ENCODE peak calls at places on chromosome 16, in eight cellular contexts. One of them, this sample, is unnamed.

GRCh38 chr16:85045077-85045476 is 17.5 kb downstream of the KIAA0513 start:
- DNase-seq in stimulated activated CD8-positive, alpha-beta memory T cell treated with anti-CD3 and anti-CD28 coated beads, Interleukin-15, amount 100 ng/mL, for 4 hours: no peak
- DNase-seq in activated naive CD4-positive, alpha-beta T cell treated with anti-CD3 and anti-CD28 coated beads, Interleukin-2, amount 50 U/mL, for 16 hours: no peak
- DNase-seq in naive thymus-derived CD8-positive, alpha-beta T cell: no peak
- DNase-seq in fibroblast of the aortic adventitia: no peak
- DNase-seq in cerebellum: no peak
- DNase-seq in ecto neural progenitor cell: no peak
- DNase-seq in activated CD8-positive, alpha-beta memory T cell treated with anti-CD3 and anti-CD28 coated beads, Interleukin-2, amount 50 U/mL, for 4 hours: no peak
- DNase-seq in this sample: no peak

GRCh38 chr16:11705311-11705710 is 37.1 kb downstream of the SNN start:
- DNase-seq in ecto neural progenitor cell: no peak
- DNase-seq in naive thymus-derived CD8-positive, alpha-beta T cell: no peak
- DNase-seq in activated CD8-positive, alpha-beta memory T cell treated with anti-CD3 and anti-CD28 coated beads, Interleukin-2, amount 50 U/mL, for 4 hours: no peak
- DNase-seq in cerebellum: no peak
- DNase-seq in activated naive CD4-positive, alpha-beta T cell treated with anti-CD3 and anti-CD28 coated beads, Interleukin-2, amount 50 U/mL, for 16 hours: no peak
- DNase-seq in fibroblast of the aortic adventitia: no peak
- DNase-seq in stimulated activated CD8-positive, alpha-beta memory T cell treated with anti-CD3 and anti-CD28 coated beads, Interleukin-15, amount 100 ng/mL, for 4 hours: no peak
- DNase-seq in this sample: no peak

GRCh38 chr16:19168173-19169080 is at the start of gene SYT17:
- DNase-seq in cerebellum: no peak
- DNase-seq in stimulated activated CD8-positive, alpha-beta memory T cell treated with anti-CD3 and anti-CD28 coated beads, Interleukin-15, amount 100 ng/mL, for 4 hours: no peak
- DNase-seq in fibroblast of the aortic adventitia: no peak
- DNase-seq in activated naive CD4-positive, alpha-beta T cell treated with anti-CD3 and anti-CD28 coated beads, Interleukin-2, amount 50 U/mL, for 16 hours: no peak
- DNase-seq in ecto neural progenitor cell: peak
- DNase-seq in activated CD8-positive, alpha-beta memory T cell treated with anti-CD3 and anti-CD28 coated beads, Interleukin-2, amount 50 U/mL, for 4 hours: no peak
- DNase-seq in naive thymus-derived CD8-positive, alpha-beta T cell: no peak
- DNase-seq in this sample: peak

GRCh38 chr16:48608452-48608851 is 1.5 kb downstream of the N4BP1 start:
- DNase-seq in naive thymus-derived CD8-positive, alpha-beta T cell: peak
- DNase-seq in activated CD8-positive, alpha-beta memory T cell treated with anti-CD3 and anti-CD28 coated beads, Interleukin-2, amount 50 U/mL, for 4 hours: no peak
- DNase-seq in cerebellum: no peak
- DNase-seq in stimulated activated CD8-positive, alpha-beta memory T cell treated with anti-CD3 and anti-CD28 coated beads, Interleukin-15, amount 100 ng/mL, for 4 hours: no peak
- DNase-seq in fibroblast of the aortic adventitia: no peak
- DNase-seq in ecto neural progenitor cell: no peak
- DNase-seq in activated naive CD4-positive, alpha-beta T cell treated with anti-CD3 and anti-CD28 coated beads, Interleukin-2, amount 50 U/mL, for 16 hours: no peak
- DNase-seq in this sample: no peak

GRCh38 chr16:89506113-89506504 is 2.1 kb upstream of the SPG7 start:
- DNase-seq in stimulated activated CD8-positive, alpha-beta memory T cell treated with anti-CD3 and anti-CD28 coated beads, Interleukin-15, amount 100 ng/mL, for 4 hours: no peak
- DNase-seq in ecto neural progenitor cell: no peak
- DNase-seq in activated naive CD4-positive, alpha-beta T cell treated with anti-CD3 and anti-CD28 coated beads, Interleukin-2, amount 50 U/mL, for 16 hours: no peak
- DNase-seq in activated CD8-positive, alpha-beta memory T cell treated with anti-CD3 and anti-CD28 coated beads, Interleukin-2, amount 50 U/mL, for 4 hours: no peak
- DNase-seq in naive thymus-derived CD8-positive, alpha-beta T cell: no peak
- DNase-seq in fibroblast of the aortic adventitia: peak
- DNase-seq in cerebellum: no peak
- DNase-seq in this sample: no peak

GRCh38 chr16:318628-319027 is 33.9 kb downstream of the AXIN1 start:
- DNase-seq in naive thymus-derived CD8-positive, alpha-beta T cell: no peak
- DNase-seq in cerebellum: no peak
- DNase-seq in ecto neural progenitor cell: peak
- DNase-seq in stimulated activated CD8-positive, alpha-beta memory T cell treated with anti-CD3 and anti-CD28 coated beads, Interleukin-15, amount 100 ng/mL, for 4 hours: no peak
- DNase-seq in activated CD8-positive, alpha-beta memory T cell treated with anti-CD3 and anti-CD28 coated beads, Interleukin-2, amount 50 U/mL, for 4 hours: no peak
- DNase-seq in fibroblast of the aortic adventitia: no peak
- DNase-seq in activated naive CD4-positive, alpha-beta T cell treated with anti-CD3 and anti-CD28 coated beads, Interleukin-2, amount 50 U/mL, for 16 hours: no peak
- DNase-seq in this sample: no peak

GRCh38 chr16:16915771-16916170 is 536.8 kb downstream of the NPIPA7 start:
- DNase-seq in activated naive CD4-positive, alpha-beta T cell treated with anti-CD3 and anti-CD28 coated beads, Interleukin-2, amount 50 U/mL, for 16 hours: no peak
- DNase-seq in stimulated activated CD8-positive, alpha-beta memory T cell treated with anti-CD3 and anti-CD28 coated beads, Interleukin-15, amount 100 ng/mL, for 4 hours: no peak
- DNase-seq in activated CD8-positive, alpha-beta memory T cell treated with anti-CD3 and anti-CD28 coated beads, Interleukin-2, amount 50 U/mL, for 4 hours: no peak
- DNase-seq in cerebellum: no peak
- DNase-seq in fibroblast of the aortic adventitia: no peak
- DNase-seq in naive thymus-derived CD8-positive, alpha-beta T cell: no peak
- DNase-seq in ecto neural progenitor cell: no peak
- DNase-seq in this sample: no peak

GRCh38 chr16:51556694-51557327 is 405.7 kb upstream of the SALL1 start:
- DNase-seq in cerebellum: no peak
- DNase-seq in naive thymus-derived CD8-positive, alpha-beta T cell: no peak
- DNase-seq in ecto neural progenitor cell: no peak
- DNase-seq in stimulated activated CD8-positive, alpha-beta memory T cell treated with anti-CD3 and anti-CD28 coated beads, Interleukin-15, amount 100 ng/mL, for 4 hours: no peak
- DNase-seq in fibroblast of the aortic adventitia: peak
- DNase-seq in activated naive CD4-positive, alpha-beta T cell treated with anti-CD3 and anti-CD28 coated beads, Interleukin-2, amount 50 U/mL, for 16 hours: no peak
- DNase-seq in activated CD8-positive, alpha-beta memory T cell treated with anti-CD3 and anti-CD28 coated beads, Interleukin-2, amount 50 U/mL, for 4 hours: no peak
- DNase-seq in this sample: no peak

GRCh38 chr16:27639588-27640276 is 89.8 kb downstream of the KATNIP start:
- DNase-seq in stimulated activated CD8-positive, alpha-beta memory T cell treated with anti-CD3 and anti-CD28 coated beads, Interleukin-15, amount 100 ng/mL, for 4 hours: no peak
- DNase-seq in activated naive CD4-positive, alpha-beta T cell treated with anti-CD3 and anti-CD28 coated beads, Interleukin-2, amount 50 U/mL, for 16 hours: no peak
- DNase-seq in cerebellum: peak
- DNase-seq in naive thymus-derived CD8-positive, alpha-beta T cell: peak
- DNase-seq in fibroblast of the aortic adventitia: peak
- DNase-seq in ecto neural progenitor cell: peak
- DNase-seq in activated CD8-positive, alpha-beta memory T cell treated with anti-CD3 and anti-CD28 coated beads, Interleukin-2, amount 50 U/mL, for 4 hours: no peak
- DNase-seq in this sample: peak

GRCh38 chr16:77385481-77385880 is 49.4 kb downstream of the ADAMTS18 start:
- DNase-seq in naive thymus-derived CD8-positive, alpha-beta T cell: no peak
- DNase-seq in ecto neural progenitor cell: no peak
- DNase-seq in stimulated activated CD8-positive, alpha-beta memory T cell treated with anti-CD3 and anti-CD28 coated beads, Interleukin-15, amount 100 ng/mL, for 4 hours: no peak
- DNase-seq in activated naive CD4-positive, alpha-beta T cell treated with anti-CD3 and anti-CD28 coated beads, Interleukin-2, amount 50 U/mL, for 16 hours: no peak
- DNase-seq in cerebellum: no peak
- DNase-seq in activated CD8-positive, alpha-beta memory T cell treated with anti-CD3 and anti-CD28 coated beads, Interleukin-2, amount 50 U/mL, for 4 hours: no peak
- DNase-seq in fibroblast of the aortic adventitia: peak
- DNase-seq in this sample: no peak

GRCh38 chr16:85573696-85574641 is 39.2 kb upstream of the GSE1 start:
- DNase-seq in activated CD8-positive, alpha-beta memory T cell treated with anti-CD3 and anti-CD28 coated beads, Interleukin-2, amount 50 U/mL, for 4 hours: no peak
- DNase-seq in cerebellum: peak
- DNase-seq in activated naive CD4-positive, alpha-beta T cell treated with anti-CD3 and anti-CD28 coated beads, Interleukin-2, amount 50 U/mL, for 16 hours: no peak
- DNase-seq in fibroblast of the aortic adventitia: peak
- DNase-seq in ecto neural progenitor cell: no peak
- DNase-seq in naive thymus-derived CD8-positive, alpha-beta T cell: no peak
- DNase-seq in stimulated activated CD8-positive, alpha-beta memory T cell treated with anti-CD3 and anti-CD28 coated beads, Interleukin-15, amount 100 ng/mL, for 4 hours: no peak
- DNase-seq in this sample: no peak

GRCh38 chr16:84893849-84894599 is 74.2 kb downstream of the CRISPLD2 start:
- DNase-seq in cerebellum: no peak
- DNase-seq in naive thymus-derived CD8-positive, alpha-beta T cell: no peak
- DNase-seq in fibroblast of the aortic adventitia: no peak
- DNase-seq in activated CD8-positive, alpha-beta memory T cell treated with anti-CD3 and anti-CD28 coated beads, Interleukin-2, amount 50 U/mL, for 4 hours: no peak
- DNase-seq in stimulated activated CD8-positive, alpha-beta memory T cell treated with anti-CD3 and anti-CD28 coated beads, Interleukin-15, amount 100 ng/mL, for 4 hours: no peak
- DNase-seq in activated naive CD4-positive, alpha-beta T cell treated with anti-CD3 and anti-CD28 coated beads, Interleukin-2, amount 50 U/mL, for 16 hours: no peak
- DNase-seq in ecto neural progenitor cell: no peak
- DNase-seq in this sample: no peak

GRCh38 chr16:2008009-2008526 is 1.6 kb downstream of the ZNF598 start:
- DNase-seq in cerebellum: no peak
- DNase-seq in stimulated activated CD8-positive, alpha-beta memory T cell treated with anti-CD3 and anti-CD28 coated beads, Interleukin-15, amount 100 ng/mL, for 4 hours: no peak
- DNase-seq in fibroblast of the aortic adventitia: peak
- DNase-seq in activated CD8-positive, alpha-beta memory T cell treated with anti-CD3 and anti-CD28 coated beads, Interleukin-2, amount 50 U/mL, for 4 hours: no peak
- DNase-seq in activated naive CD4-positive, alpha-beta T cell treated with anti-CD3 and anti-CD28 coated beads, Interleukin-2, amount 50 U/mL, for 16 hours: no peak
- DNase-seq in naive thymus-derived CD8-positive, alpha-beta T cell: no peak
- DNase-seq in ecto neural progenitor cell: no peak
- DNase-seq in this sample: no peak

GRCh38 chr16:1276580-1276878 is 20.7 kb downstream of the TPSD1 start:
- DNase-seq in activated naive CD4-positive, alpha-beta T cell treated with anti-CD3 and anti-CD28 coated beads, Interleukin-2, amount 50 U/mL, for 16 hours: no peak
- DNase-seq in naive thymus-derived CD8-positive, alpha-beta T cell: no peak
- DNase-seq in cerebellum: no peak
- DNase-seq in fibroblast of the aortic adventitia: no peak
- DNase-seq in activated CD8-positive, alpha-beta memory T cell treated with anti-CD3 and anti-CD28 coated beads, Interleukin-2, amount 50 U/mL, for 4 hours: no peak
- DNase-seq in ecto neural progenitor cell: no peak
- DNase-seq in stimulated activated CD8-positive, alpha-beta memory T cell treated with anti-CD3 and anti-CD28 coated beads, Interleukin-15, amount 100 ng/mL, for 4 hours: no peak
- DNase-seq in this sample: no peak

GRCh38 chr16:20916289-20916688 is 15.7 kb downstream of the LYRM1 start:
- DNase-seq in fibroblast of the aortic adventitia: no peak
- DNase-seq in naive thymus-derived CD8-positive, alpha-beta T cell: no peak
- DNase-seq in stimulated activated CD8-positive, alpha-beta memory T cell treated with anti-CD3 and anti-CD28 coated beads, Interleukin-15, amount 100 ng/mL, for 4 hours: no peak
- DNase-seq in activated CD8-positive, alpha-beta memory T cell treated with anti-CD3 and anti-CD28 coated beads, Interleukin-2, amount 50 U/mL, for 4 hours: no peak
- DNase-seq in ecto neural progenitor cell: no peak
- DNase-seq in cerebellum: no peak
- DNase-seq in activated naive CD4-positive, alpha-beta T cell treated with anti-CD3 and anti-CD28 coated beads, Interleukin-2, amount 50 U/mL, for 16 hours: no peak
- DNase-seq in this sample: no peak

GRCh38 chr16:24419709-24420108 is 119.7 kb upstream of the RBBP6 start:
- DNase-seq in stimulated activated CD8-positive, alpha-beta memory T cell treated with anti-CD3 and anti-CD28 coated beads, Interleukin-15, amount 100 ng/mL, for 4 hours: no peak
- DNase-seq in activated naive CD4-positive, alpha-beta T cell treated with anti-CD3 and anti-CD28 coated beads, Interleukin-2, amount 50 U/mL, for 16 hours: no peak
- DNase-seq in ecto neural progenitor cell: no peak
- DNase-seq in fibroblast of the aortic adventitia: no peak
- DNase-seq in naive thymus-derived CD8-positive, alpha-beta T cell: no peak
- DNase-seq in activated CD8-positive, alpha-beta memory T cell treated with anti-CD3 and anti-CD28 coated beads, Interleukin-2, amount 50 U/mL, for 4 hours: no peak
- DNase-seq in cerebellum: no peak
- DNase-seq in this sample: no peak

GRCh38 chr16:66030036-66030435 is 336.5 kb upstream of the CDH5 start:
- DNase-seq in fibroblast of the aortic adventitia: peak
- DNase-seq in naive thymus-derived CD8-positive, alpha-beta T cell: no peak
- DNase-seq in stimulated activated CD8-positive, alpha-beta memory T cell treated with anti-CD3 and anti-CD28 coated beads, Interleukin-15, amount 100 ng/mL, for 4 hours: no peak
- DNase-seq in activated CD8-positive, alpha-beta memory T cell treated with anti-CD3 and anti-CD28 coated beads, Interleukin-2, amount 50 U/mL, for 4 hours: no peak
- DNase-seq in activated naive CD4-positive, alpha-beta T cell treated with anti-CD3 and anti-CD28 coated beads, Interleukin-2, amount 50 U/mL, for 16 hours: no peak
- DNase-seq in cerebellum: no peak
- DNase-seq in ecto neural progenitor cell: no peak
- DNase-seq in this sample: no peak

GRCh38 chr16:75262104-75262799 is 10.8 kb upstream of the BCAR1 start:
- DNase-seq in activated CD8-positive, alpha-beta memory T cell treated with anti-CD3 and anti-CD28 coated beads, Interleukin-2, amount 50 U/mL, for 4 hours: no peak
- DNase-seq in cerebellum: peak
- DNase-seq in ecto neural progenitor cell: no peak
- DNase-seq in naive thymus-derived CD8-positive, alpha-beta T cell: no peak
- DNase-seq in activated naive CD4-positive, alpha-beta T cell treated with anti-CD3 and anti-CD28 coated beads, Interleukin-2, amount 50 U/mL, for 16 hours: no peak
- DNase-seq in fibroblast of the aortic adventitia: peak
- DNase-seq in stimulated activated CD8-positive, alpha-beta memory T cell treated with anti-CD3 and anti-CD28 coated beads, Interleukin-15, amount 100 ng/mL, for 4 hours: no peak
- DNase-seq in this sample: no peak

GRCh38 chr16:20747030-20747816 is 5.6 kb upstream of the THUMPD1 start:
- DNase-seq in stimulated activated CD8-positive, alpha-beta memory T cell treated with anti-CD3 and anti-CD28 coated beads, Interleukin-15, amount 100 ng/mL, for 4 hours: no peak
- DNase-seq in ecto neural progenitor cell: no peak
- DNase-seq in activated CD8-positive, alpha-beta memory T cell treated with anti-CD3 and anti-CD28 coated beads, Interleukin-2, amount 50 U/mL, for 4 hours: no peak
- DNase-seq in naive thymus-derived CD8-positive, alpha-beta T cell: no peak
- DNase-seq in fibroblast of the aortic adventitia: no peak
- DNase-seq in activated naive CD4-positive, alpha-beta T cell treated with anti-CD3 and anti-CD28 coated beads, Interleukin-2, amount 50 U/mL, for 16 hours: no peak
- DNase-seq in cerebellum: no peak
- DNase-seq in this sample: no peak

GRCh38 chr16:72277749-72278148 is 105.8 kb upstream of the PMFBP1 start:
- DNase-seq in stimulated activated CD8-positive, alpha-beta memory T cell treated with anti-CD3 and anti-CD28 coated beads, Interleukin-15, amount 100 ng/mL, for 4 hours: no peak
- DNase-seq in activated naive CD4-positive, alpha-beta T cell treated with anti-CD3 and anti-CD28 coated beads, Interleukin-2, amount 50 U/mL, for 16 hours: no peak
- DNase-seq in naive thymus-derived CD8-positive, alpha-beta T cell: no peak
- DNase-seq in activated CD8-positive, alpha-beta memory T cell treated with anti-CD3 and anti-CD28 coated beads, Interleukin-2, amount 50 U/mL, for 4 hours: no peak
- DNase-seq in cerebellum: no peak
- DNase-seq in ecto neural progenitor cell: no peak
- DNase-seq in fibroblast of the aortic adventitia: no peak
- DNase-seq in this sample: no peak

GRCh38 chr16:49458221-49458620 is 84.6 kb downstream of the C16orf78 start:
- DNase-seq in naive thymus-derived CD8-positive, alpha-beta T cell: no peak
- DNase-seq in cerebellum: no peak
- DNase-seq in activated CD8-positive, alpha-beta memory T cell treated with anti-CD3 and anti-CD28 coated beads, Interleukin-2, amount 50 U/mL, for 4 hours: no peak
- DNase-seq in activated naive CD4-positive, alpha-beta T cell treated with anti-CD3 and anti-CD28 coated beads, Interleukin-2, amount 50 U/mL, for 16 hours: no peak
- DNase-seq in ecto neural progenitor cell: peak
- DNase-seq in stimulated activated CD8-positive, alpha-beta memory T cell treated with anti-CD3 and anti-CD28 coated beads, Interleukin-15, amount 100 ng/mL, for 4 hours: no peak
- DNase-seq in fibroblast of the aortic adventitia: no peak
- DNase-seq in this sample: no peak

GRCh38 chr16:26599786-26600107 is 467.0 kb upstream of the C16orf82 start:
- DNase-seq in activated naive CD4-positive, alpha-beta T cell treated with anti-CD3 and anti-CD28 coated beads, Interleukin-2, amount 50 U/mL, for 16 hours: no peak
- DNase-seq in activated CD8-positive, alpha-beta memory T cell treated with anti-CD3 and anti-CD28 coated beads, Interleukin-2, amount 50 U/mL, for 4 hours: no peak
- DNase-seq in cerebellum: no peak
- DNase-seq in stimulated activated CD8-positive, alpha-beta memory T cell treated with anti-CD3 and anti-CD28 coated beads, Interleukin-15, amount 100 ng/mL, for 4 hours: no peak
- DNase-seq in fibroblast of the aortic adventitia: no peak
- DNase-seq in ecto neural progenitor cell: no peak
- DNase-seq in naive thymus-derived CD8-positive, alpha-beta T cell: no peak
- DNase-seq in this sample: no peak

GRCh38 chr16:56382901-56383355 is 42.4 kb downstream of the AMFR start:
- DNase-seq in naive thymus-derived CD8-positive, alpha-beta T cell: no peak
- DNase-seq in cerebellum: no peak
- DNase-seq in stimulated activated CD8-positive, alpha-beta memory T cell treated with anti-CD3 and anti-CD28 coated beads, Interleukin-15, amount 100 ng/mL, for 4 hours: no peak
- DNase-seq in ecto neural progenitor cell: no peak
- DNase-seq in activated naive CD4-positive, alpha-beta T cell treated with anti-CD3 and anti-CD28 coated beads, Interleukin-2, amount 50 U/mL, for 16 hours: no peak
- DNase-seq in activated CD8-positive, alpha-beta memory T cell treated with anti-CD3 and anti-CD28 coated beads, Interleukin-2, amount 50 U/mL, for 4 hours: no peak
- DNase-seq in fibroblast of the aortic adventitia: peak
- DNase-seq in this sample: no peak

GRCh38 chr16:23485841-23486240 is 24.5 kb downstream of the GGA2 start:
- DNase-seq in ecto neural progenitor cell: no peak
- DNase-seq in stimulated activated CD8-positive, alpha-beta memory T cell treated with anti-CD3 and anti-CD28 coated beads, Interleukin-15, amount 100 ng/mL, for 4 hours: no peak
- DNase-seq in cerebellum: no peak
- DNase-seq in activated naive CD4-positive, alpha-beta T cell treated with anti-CD3 and anti-CD28 coated beads, Interleukin-2, amount 50 U/mL, for 16 hours: no peak
- DNase-seq in activated CD8-positive, alpha-beta memory T cell treated with anti-CD3 and anti-CD28 coated beads, Interleukin-2, amount 50 U/mL, for 4 hours: no peak
- DNase-seq in fibroblast of the aortic adventitia: no peak
- DNase-seq in naive thymus-derived CD8-positive, alpha-beta T cell: no peak
- DNase-seq in this sample: no peak

GRCh38 chr16:8931864-8932263 is 31.8 kb downstream of the USP7 start:
- DNase-seq in fibroblast of the aortic adventitia: peak
- DNase-seq in ecto neural progenitor cell: peak
- DNase-seq in activated CD8-positive, alpha-beta memory T cell treated with anti-CD3 and anti-CD28 coated beads, Interleukin-2, amount 50 U/mL, for 4 hours: peak
- DNase-seq in cerebellum: no peak
- DNase-seq in activated naive CD4-positive, alpha-beta T cell treated with anti-CD3 and anti-CD28 coated beads, Interleukin-2, amount 50 U/mL, for 16 hours: peak
- DNase-seq in stimulated activated CD8-positive, alpha-beta memory T cell treated with anti-CD3 and anti-CD28 coated beads, Interleukin-15, amount 100 ng/mL, for 4 hours: no peak
- DNase-seq in naive thymus-derived CD8-positive, alpha-beta T cell: peak
- DNase-seq in this sample: no peak

GRCh38 chr16:27840311-27841060 is 223.0 kb downstream of the GSG1L start:
- DNase-seq in stimulated activated CD8-positive, alpha-beta memory T cell treated with anti-CD3 and anti-CD28 coated beads, Interleukin-15, amount 100 ng/mL, for 4 hours: no peak
- DNase-seq in cerebellum: no peak
- DNase-seq in activated naive CD4-positive, alpha-beta T cell treated with anti-CD3 and anti-CD28 coated beads, Interleukin-2, amount 50 U/mL, for 16 hours: no peak
- DNase-seq in naive thymus-derived CD8-positive, alpha-beta T cell: no peak
- DNase-seq in activated CD8-positive, alpha-beta memory T cell treated with anti-CD3 and anti-CD28 coated beads, Interleukin-2, amount 50 U/mL, for 4 hours: no peak
- DNase-seq in ecto neural progenitor cell: peak
- DNase-seq in fibroblast of the aortic adventitia: no peak
- DNase-seq in this sample: no peak

GRCh38 chr16:11047057-11047456 is 102.7 kb downstream of the CLEC16A start:
- DNase-seq in activated CD8-positive, alpha-beta memory T cell treated with anti-CD3 and anti-CD28 coated beads, Interleukin-2, amount 50 U/mL, for 4 hours: no peak
- DNase-seq in naive thymus-derived CD8-positive, alpha-beta T cell: no peak
- DNase-seq in stimulated activated CD8-positive, alpha-beta memory T cell treated with anti-CD3 and anti-CD28 coated beads, Interleukin-15, amount 100 ng/mL, for 4 hours: no peak
- DNase-seq in fibroblast of the aortic adventitia: peak
- DNase-seq in activated naive CD4-positive, alpha-beta T cell treated with anti-CD3 and anti-CD28 coated beads, Interleukin-2, amount 50 U/mL, for 16 hours: no peak
- DNase-seq in cerebellum: no peak
- DNase-seq in ecto neural progenitor cell: no peak
- DNase-seq in this sample: no peak

GRCh38 chr16:89687092-89687940 is 827 bp downstream of the CDK10 start:
- DNase-seq in naive thymus-derived CD8-positive, alpha-beta T cell: no peak
- DNase-seq in cerebellum: no peak
- DNase-seq in ecto neural progenitor cell: no peak
- DNase-seq in activated CD8-positive, alpha-beta memory T cell treated with anti-CD3 and anti-CD28 coated beads, Interleukin-2, amount 50 U/mL, for 4 hours: no peak
- DNase-seq in stimulated activated CD8-positive, alpha-beta memory T cell treated with anti-CD3 and anti-CD28 coated beads, Interleukin-15, amount 100 ng/mL, for 4 hours: no peak
- DNase-seq in activated naive CD4-positive, alpha-beta T cell treated with anti-CD3 and anti-CD28 coated beads, Interleukin-2, amount 50 U/mL, for 16 hours: no peak
- DNase-seq in fibroblast of the aortic adventitia: peak
- DNase-seq in this sample: no peak

GRCh38 chr16:12719972-12720371 is 83.7 kb downstream of the CPPED1 start:
- DNase-seq in fibroblast of the aortic adventitia: no peak
- DNase-seq in naive thymus-derived CD8-positive, alpha-beta T cell: no peak
- DNase-seq in activated CD8-positive, alpha-beta memory T cell treated with anti-CD3 and anti-CD28 coated beads, Interleukin-2, amount 50 U/mL, for 4 hours: no peak
- DNase-seq in ecto neural progenitor cell: no peak
- DNase-seq in cerebellum: no peak
- DNase-seq in activated naive CD4-positive, alpha-beta T cell treated with anti-CD3 and anti-CD28 coated beads, Interleukin-2, amount 50 U/mL, for 16 hours: no peak
- DNase-seq in stimulated activated CD8-positive, alpha-beta memory T cell treated with anti-CD3 and anti-CD28 coated beads, Interleukin-15, amount 100 ng/mL, for 4 hours: no peak
- DNase-seq in this sample: no peak

GRCh38 chr16:58127033-58127556 is 2.1 kb downstream of the CFAP20 start:
- DNase-seq in cerebellum: no peak
- DNase-seq in activated CD8-positive, alpha-beta memory T cell treated with anti-CD3 and anti-CD28 coated beads, Interleukin-2, amount 50 U/mL, for 4 hours: no peak
- DNase-seq in ecto neural progenitor cell: no peak
- DNase-seq in stimulated activated CD8-positive, alpha-beta memory T cell treated with anti-CD3 and anti-CD28 coated beads, Interleukin-15, amount 100 ng/mL, for 4 hours: no peak
- DNase-seq in naive thymus-derived CD8-positive, alpha-beta T cell: peak
- DNase-seq in fibroblast of the aortic adventitia: peak
- DNase-seq in activated naive CD4-positive, alpha-beta T cell treated with anti-CD3 and anti-CD28 coated beads, Interleukin-2, amount 50 U/mL, for 16 hours: no peak
- DNase-seq in this sample: no peak

GRCh38 chr16:19833176-19833575 is 51.5 kb downstream of the GPRC5B start:
- DNase-seq in activated naive CD4-positive, alpha-beta T cell treated with anti-CD3 and anti-CD28 coated beads, Interleukin-2, amount 50 U/mL, for 16 hours: no peak
- DNase-seq in naive thymus-derived CD8-positive, alpha-beta T cell: no peak
- DNase-seq in ecto neural progenitor cell: no peak
- DNase-seq in fibroblast of the aortic adventitia: no peak
- DNase-seq in cerebellum: no peak
- DNase-seq in stimulated activated CD8-positive, alpha-beta memory T cell treated with anti-CD3 and anti-CD28 coated beads, Interleukin-15, amount 100 ng/mL, for 4 hours: no peak
- DNase-seq in activated CD8-positive, alpha-beta memory T cell treated with anti-CD3 and anti-CD28 coated beads, Interleukin-2, amount 50 U/mL, for 4 hours: no peak
- DNase-seq in this sample: no peak

GRCh38 chr16:25692734-25693508 is 1.2 kb downstream of the HS3ST4 start:
- DNase-seq in cerebellum: no peak
- DNase-seq in stimulated activated CD8-positive, alpha-beta memory T cell treated with anti-CD3 and anti-CD28 coated beads, Interleukin-15, amount 100 ng/mL, for 4 hours: no peak
- DNase-seq in ecto neural progenitor cell: peak
- DNase-seq in naive thymus-derived CD8-positive, alpha-beta T cell: no peak
- DNase-seq in activated naive CD4-positive, alpha-beta T cell treated with anti-CD3 and anti-CD28 coated beads, Interleukin-2, amount 50 U/mL, for 16 hours: no peak
- DNase-seq in activated CD8-positive, alpha-beta memory T cell treated with anti-CD3 and anti-CD28 coated beads, Interleukin-2, amount 50 U/mL, for 4 hours: no peak
- DNase-seq in fibroblast of the aortic adventitia: no peak
- DNase-seq in this sample: no peak

GRCh38 chr16:56281256-56281805 is 90.0 kb downstream of the GNAO1 start:
- DNase-seq in stimulated activated CD8-positive, alpha-beta memory T cell treated with anti-CD3 and anti-CD28 coated beads, Interleukin-15, amount 100 ng/mL, for 4 hours: no peak
- DNase-seq in naive thymus-derived CD8-positive, alpha-beta T cell: no peak
- DNase-seq in fibroblast of the aortic adventitia: no peak
- DNase-seq in ecto neural progenitor cell: peak
- DNase-seq in cerebellum: no peak
- DNase-seq in activated naive CD4-positive, alpha-beta T cell treated with anti-CD3 and anti-CD28 coated beads, Interleukin-2, amount 50 U/mL, for 16 hours: no peak
- DNase-seq in activated CD8-positive, alpha-beta memory T cell treated with anti-CD3 and anti-CD28 coated beads, Interleukin-2, amount 50 U/mL, for 4 hours: no peak
- DNase-seq in this sample: no peak

GRCh38 chr16:30077656-30078055 is 1.9 kb downstream of the PPP4C start:
- DNase-seq in fibroblast of the aortic adventitia: peak
- DNase-seq in activated naive CD4-positive, alpha-beta T cell treated with anti-CD3 and anti-CD28 coated beads, Interleukin-2, amount 50 U/mL, for 16 hours: no peak
- DNase-seq in stimulated activated CD8-positive, alpha-beta memory T cell treated with anti-CD3 and anti-CD28 coated beads, Interleukin-15, amount 100 ng/mL, for 4 hours: no peak
- DNase-seq in naive thymus-derived CD8-positive, alpha-beta T cell: no peak
- DNase-seq in activated CD8-positive, alpha-beta memory T cell treated with anti-CD3 and anti-CD28 coated beads, Interleukin-2, amount 50 U/mL, for 4 hours: no peak
- DNase-seq in cerebellum: no peak
- DNase-seq in ecto neural progenitor cell: no peak
- DNase-seq in this sample: no peak